ENCODE peak calls at places on chromosome 15, in nine cellular contexts. One of them, this sample, is unnamed.

GRCh38 chr15:29270169-29270955 is 740 bp upstream of the NSMCE3 start:
- DNase-seq in breast epithelium: no peak
- DNase-seq in adrenal gland: no peak
- DNase-seq in ovary: peak
- DNase-seq in body of pancreas: no peak
- DNase-seq in heart left ventricle: no peak
- DNase-seq in IMR-90: peak
- DNase-seq in thyroid gland: no peak
- DNase-seq in HCT116: no peak
- DNase-seq in this sample: peak

GRCh38 chr15:78650022-78650421 is 9.0 kb upstream of the CHRNB4 start:
- DNase-seq in ovary: no peak
- DNase-seq in heart left ventricle: no peak
- DNase-seq in HCT116: no peak
- DNase-seq in breast epithelium: no peak
- DNase-seq in IMR-90: no peak
- DNase-seq in thyroid gland: no peak
- DNase-seq in adrenal gland: no peak
- DNase-seq in body of pancreas: no peak
- DNase-seq in this sample: no peak

GRCh38 chr15:63387741-63388468 is 6.3 kb upstream of the CA12 start:
- DNase-seq in ovary: no peak
- DNase-seq in adrenal gland: no peak
- DNase-seq in HCT116: no peak
- DNase-seq in thyroid gland: peak
- DNase-seq in IMR-90: no peak
- DNase-seq in heart left ventricle: no peak
- DNase-seq in breast epithelium: no peak
- DNase-seq in body of pancreas: no peak
- DNase-seq in this sample: no peak

GRCh38 chr15:69713726-69714559 is 261.3 kb downstream of the RPLP1 start:
- DNase-seq in thyroid gland: no peak
- DNase-seq in body of pancreas: peak
- DNase-seq in HCT116: no peak
- DNase-seq in adrenal gland: no peak
- DNase-seq in ovary: no peak
- DNase-seq in IMR-90: no peak
- DNase-seq in breast epithelium: no peak
- DNase-seq in heart left ventricle: no peak
- DNase-seq in this sample: no peak

GRCh38 chr15:90911302-90911623 is 8.2 kb downstream of the MAN2A2 start:
- DNase-seq in adrenal gland: no peak
- DNase-seq in ovary: no peak
- DNase-seq in body of pancreas: no peak
- DNase-seq in IMR-90: no peak
- DNase-seq in thyroid gland: no peak
- DNase-seq in breast epithelium: no peak
- DNase-seq in heart left ventricle: no peak
- DNase-seq in HCT116: no peak
- DNase-seq in this sample: no peak

GRCh38 chr15:86756688-86757087 is 677.0 kb downstream of the AGBL1 start:
- DNase-seq in adrenal gland: no peak
- DNase-seq in thyroid gland: no peak
- DNase-seq in HCT116: no peak
- DNase-seq in body of pancreas: no peak
- DNase-seq in ovary: no peak
- DNase-seq in IMR-90: no peak
- DNase-seq in breast epithelium: no peak
- DNase-seq in heart left ventricle: no peak
- DNase-seq in this sample: no peak

GRCh38 chr15:37101634-37102314 is 1.4 kb upstream of the MEIS2 start:
- DNase-seq in adrenal gland: peak
- DNase-seq in ovary: peak
- DNase-seq in HCT116: peak
- DNase-seq in IMR-90: peak
- DNase-seq in thyroid gland: peak
- DNase-seq in heart left ventricle: peak
- DNase-seq in breast epithelium: no peak
- DNase-seq in body of pancreas: peak
- DNase-seq in this sample: peak

GRCh38 chr15:51046799-51047449 is 47.8 kb downstream of the TNFAIP8L3 start:
- DNase-seq in HCT116: no peak
- DNase-seq in body of pancreas: peak
- DNase-seq in thyroid gland: peak
- DNase-seq in breast epithelium: no peak
- DNase-seq in IMR-90: peak
- DNase-seq in heart left ventricle: peak
- DNase-seq in ovary: peak
- DNase-seq in adrenal gland: peak
- DNase-seq in this sample: no peak

GRCh38 chr15:80159811-80160569 is 7.2 kb downstream of the FAH start:
- DNase-seq in thyroid gland: no peak
- DNase-seq in IMR-90: peak
- DNase-seq in breast epithelium: no peak
- DNase-seq in body of pancreas: no peak
- DNase-seq in HCT116: no peak
- DNase-seq in heart left ventricle: no peak
- DNase-seq in ovary: no peak
- DNase-seq in adrenal gland: peak
- DNase-seq in this sample: peak

GRCh38 chr15:39156636-39157255 is 424.1 kb upstream of the THBS1 start:
- DNase-seq in breast epithelium: no peak
- DNase-seq in IMR-90: no peak
- DNase-seq in adrenal gland: peak
- DNase-seq in heart left ventricle: peak
- DNase-seq in body of pancreas: peak
- DNase-seq in ovary: no peak
- DNase-seq in HCT116: no peak
- DNase-seq in thyroid gland: no peak
- DNase-seq in this sample: no peak

GRCh38 chr15:69595009-69595825 is 142.6 kb downstream of the RPLP1 start:
- DNase-seq in HCT116: no peak
- DNase-seq in heart left ventricle: peak
- DNase-seq in adrenal gland: peak
- DNase-seq in thyroid gland: peak
- DNase-seq in body of pancreas: peak
- DNase-seq in IMR-90: no peak
- DNase-seq in breast epithelium: no peak
- DNase-seq in ovary: no peak
- DNase-seq in this sample: no peak

GRCh38 chr15:32706704-32707103 is 11.1 kb upstream of the GREM1 start:
- DNase-seq in IMR-90: no peak
- DNase-seq in ovary: no peak
- DNase-seq in heart left ventricle: no peak
- DNase-seq in breast epithelium: no peak
- DNase-seq in thyroid gland: no peak
- DNase-seq in HCT116: no peak
- DNase-seq in adrenal gland: no peak
- DNase-seq in body of pancreas: no peak
- DNase-seq in this sample: no peak

GRCh38 chr15:87610366-87610765 is 646.2 kb downstream of the NTRK3 start:
- DNase-seq in thyroid gland: no peak
- DNase-seq in ovary: no peak
- DNase-seq in heart left ventricle: no peak
- DNase-seq in IMR-90: peak
- DNase-seq in breast epithelium: no peak
- DNase-seq in adrenal gland: peak
- DNase-seq in HCT116: no peak
- DNase-seq in body of pancreas: no peak
- DNase-seq in this sample: peak

GRCh38 chr15:60859996-60860494 is 369.1 kb downstream of the RORA start:
- DNase-seq in thyroid gland: no peak
- DNase-seq in breast epithelium: no peak
- DNase-seq in heart left ventricle: no peak
- DNase-seq in ovary: no peak
- DNase-seq in IMR-90: peak
- DNase-seq in adrenal gland: no peak
- DNase-seq in HCT116: no peak
- DNase-seq in body of pancreas: no peak
- DNase-seq in this sample: no peak

GRCh38 chr15:26771168-26771916 is 1.5 kb downstream of the GABRB3 start:
- DNase-seq in heart left ventricle: peak
- DNase-seq in thyroid gland: peak
- DNase-seq in IMR-90: no peak
- DNase-seq in adrenal gland: no peak
- DNase-seq in breast epithelium: no peak
- DNase-seq in HCT116: no peak
- DNase-seq in body of pancreas: peak
- DNase-seq in ovary: peak
- DNase-seq in this sample: no peak

GRCh38 chr15:69451951-69452701 is 492 bp upstream of the RPLP1 start:
- DNase-seq in ovary: no peak
- DNase-seq in heart left ventricle: peak
- DNase-seq in breast epithelium: no peak
- DNase-seq in HCT116: no peak
- DNase-seq in IMR-90: peak
- DNase-seq in body of pancreas: no peak
- DNase-seq in adrenal gland: no peak
- DNase-seq in thyroid gland: no peak
- DNase-seq in this sample: peak

GRCh38 chr15:43903864-43904290 is 77.1 kb downstream of the WDR76 start:
- DNase-seq in heart left ventricle: peak
- DNase-seq in IMR-90: peak
- DNase-seq in thyroid gland: peak
- DNase-seq in adrenal gland: peak
- DNase-seq in ovary: peak
- DNase-seq in body of pancreas: peak
- DNase-seq in breast epithelium: no peak
- DNase-seq in HCT116: peak
- DNase-seq in this sample: peak

GRCh38 chr15:22907161-22907950 is 68.9 kb downstream of the NIPA2 start:
- DNase-seq in adrenal gland: no peak
- DNase-seq in heart left ventricle: no peak
- DNase-seq in IMR-90: no peak
- DNase-seq in body of pancreas: no peak
- DNase-seq in ovary: no peak
- DNase-seq in HCT116: no peak
- DNase-seq in thyroid gland: no peak
- DNase-seq in breast epithelium: no peak
- DNase-seq in this sample: no peak

GRCh38 chr15:101470548-101471239 is 18.8 kb downstream of the PCSK6 start:
- DNase-seq in HCT116: no peak
- DNase-seq in thyroid gland: no peak
- DNase-seq in heart left ventricle: no peak
- DNase-seq in IMR-90: no peak
- DNase-seq in breast epithelium: no peak
- DNase-seq in ovary: no peak
- DNase-seq in adrenal gland: no peak
- DNase-seq in body of pancreas: no peak
- DNase-seq in this sample: no peak

GRCh38 chr15:38746211-38746610 is 181.6 kb upstream of the RASGRP1 start:
- DNase-seq in body of pancreas: no peak
- DNase-seq in ovary: no peak
- DNase-seq in heart left ventricle: no peak
- DNase-seq in breast epithelium: no peak
- DNase-seq in IMR-90: no peak
- DNase-seq in thyroid gland: no peak
- DNase-seq in adrenal gland: no peak
- DNase-seq in HCT116: no peak
- DNase-seq in this sample: no peak

DNA sequence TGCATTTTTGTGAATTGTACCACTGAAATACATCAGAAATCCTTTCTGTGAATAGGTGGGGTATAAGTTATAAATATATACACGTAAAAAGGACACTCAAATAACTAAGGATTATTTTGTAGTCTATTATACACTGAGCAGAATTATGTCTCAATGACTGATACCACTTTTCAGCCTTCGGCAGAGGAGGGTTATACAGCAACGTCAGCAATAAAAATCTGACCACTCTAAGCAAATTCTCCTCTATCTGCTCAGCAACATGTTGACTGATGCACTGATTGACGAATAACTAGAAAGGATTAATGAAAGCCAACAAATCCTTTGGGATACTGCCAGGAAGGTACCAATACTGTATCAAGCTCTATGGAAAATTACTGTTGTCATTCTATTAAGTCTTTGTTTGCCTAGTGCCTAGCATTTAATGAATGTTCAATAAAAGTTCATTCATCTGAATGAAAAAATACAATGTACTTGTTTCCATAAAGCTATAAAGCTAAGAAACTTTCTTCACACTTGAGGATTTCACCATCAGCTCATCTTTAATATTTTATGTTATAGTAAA is 5.2 kb downstream of the ARPP19 start:
- DNase-seq in ovary: no peak
- DNase-seq in thyroid gland: no peak
- DNase-seq in breast epithelium: no peak
- DNase-seq in heart left ventricle: no peak
- DNase-seq in adrenal gland: no peak
- DNase-seq in HCT116: no peak
- DNase-seq in IMR-90: no peak
- DNase-seq in body of pancreas: no peak
- DNase-seq in this sample: no peak
- TF ChIP-seq POLR2A in ovary: no peak
- TF ChIP-seq POLR2A in thyroid gland: no peak
- TF ChIP-seq POLR2A in breast epithelium: no peak
- TF ChIP-seq POLR2A in heart left ventricle: no peak
- TF ChIP-seq POLR2A in adrenal gland: no peak
- TF ChIP-seq POLR2A in HCT116: no peak
- TF ChIP-seq POLR2A in IMR-90: no peak
- TF ChIP-seq POLR2A in body of pancreas: no peak
- TF ChIP-seq POLR2A in this sample: no peak

GRCh38 chr15:59222906-59223579 is 16.4 kb downstream of the LDHAL6B start:
- DNase-seq in breast epithelium: no peak
- DNase-seq in heart left ventricle: no peak
- DNase-seq in thyroid gland: peak
- DNase-seq in ovary: no peak
- DNase-seq in IMR-90: no peak
- DNase-seq in HCT116: no peak
- DNase-seq in adrenal gland: no peak
- DNase-seq in body of pancreas: no peak
- DNase-seq in this sample: no peak
- TF ChIP-seq POLR2A in breast epithelium: no peak
- TF ChIP-seq POLR2A in heart left ventricle: no peak
- TF ChIP-seq POLR2A in thyroid gland: no peak
- TF ChIP-seq POLR2A in ovary: no peak
- TF ChIP-seq POLR2A in IMR-90: no peak
- TF ChIP-seq POLR2A in HCT116: no peak
- TF ChIP-seq POLR2A in adrenal gland: no peak
- TF ChIP-seq POLR2A in body of pancreas: no peak
- TF ChIP-seq POLR2A in this sample: no peak

GRCh38 chr15:89184886-89185526 is 36.4 kb downstream of the RLBP1 start:
- DNase-seq in adrenal gland: peak
- DNase-seq in IMR-90: no peak
- DNase-seq in heart left ventricle: no peak
- DNase-seq in ovary: no peak
- DNase-seq in HCT116: no peak
- DNase-seq in body of pancreas: peak
- DNase-seq in breast epithelium: no peak
- DNase-seq in thyroid gland: no peak
- DNase-seq in this sample: no peak
- TF ChIP-seq POLR2A in adrenal gland: no peak
- TF ChIP-seq POLR2A in IMR-90: no peak
- TF ChIP-seq POLR2A in heart left ventricle: no peak
- TF ChIP-seq POLR2A in ovary: no peak
- TF ChIP-seq POLR2A in HCT116: no peak
- TF ChIP-seq POLR2A in body of pancreas: no peak
- TF ChIP-seq POLR2A in breast epithelium: no peak
- TF ChIP-seq POLR2A in thyroid gland: no peak
- TF ChIP-seq POLR2A in this sample: no peak

GRCh38 chr15:35929740-35930444 is 383.9 kb upstream of the DPH6 start:
- DNase-seq in ovary: no peak
- DNase-seq in breast epithelium: no peak
- DNase-seq in heart left ventricle: no peak
- DNase-seq in adrenal gland: no peak
- DNase-seq in IMR-90: no peak
- DNase-seq in body of pancreas: no peak
- DNase-seq in thyroid gland: no peak
- DNase-seq in HCT116: no peak
- DNase-seq in this sample: no peak
- TF ChIP-seq POLR2A in ovary: no peak
- TF ChIP-seq POLR2A in breast epithelium: no peak
- TF ChIP-seq POLR2A in heart left ventricle: no peak
- TF ChIP-seq POLR2A in adrenal gland: no peak
- TF ChIP-seq POLR2A in IMR-90: no peak
- TF ChIP-seq POLR2A in body of pancreas: no peak
- TF ChIP-seq POLR2A in thyroid gland: no peak
- TF ChIP-seq POLR2A in HCT116: no peak
- TF ChIP-seq POLR2A in this sample: no peak

This sample was measured in erythroblast.